ENCODE peak calls at places on chromosomes 4 and X, in nine cellular contexts. One of them, this sample, is unnamed.

GRCh38 chrX:87516716-87517115 is 886 bp upstream of the KLHL4 start:
- DNase-seq in HCT116: no peak
- DNase-seq in BJ: no peak
- DNase-seq in AG04450: no peak
- DNase-seq in AG10803: no peak
- DNase-seq in astrocyte of the spinal cord: peak
- DNase-seq in dorsolateral prefrontal cortex: no peak
- DNase-seq in epithelial cell of esophagus: peak
- DNase-seq in stomach: no peak
- DNase-seq in this sample: no peak

GRCh38 chr4:125235971-125236370 is 78.8 kb upstream of the FAT4 start:
- DNase-seq in HCT116: no peak
- DNase-seq in BJ: no peak
- DNase-seq in AG04450: no peak
- DNase-seq in AG10803: no peak
- DNase-seq in astrocyte of the spinal cord: no peak
- DNase-seq in dorsolateral prefrontal cortex: no peak
- DNase-seq in epithelial cell of esophagus: no peak
- DNase-seq in stomach: no peak
- DNase-seq in this sample: no peak

GRCh38 chrX:133081990-133082389 is 14.9 kb downstream of the USP26 start:
- DNase-seq in HCT116: no peak
- DNase-seq in BJ: no peak
- DNase-seq in AG04450: no peak
- DNase-seq in AG10803: no peak
- DNase-seq in astrocyte of the spinal cord: no peak
- DNase-seq in dorsolateral prefrontal cortex: no peak
- DNase-seq in epithelial cell of esophagus: no peak
- DNase-seq in stomach: no peak
- DNase-seq in this sample: no peak

GRCh38 chr4:2829933-2830451 is 13.7 kb upstream of the ADD1 start:
- DNase-seq in HCT116: no peak
- DNase-seq in BJ: no peak
- DNase-seq in AG04450: no peak
- DNase-seq in AG10803: no peak
- DNase-seq in astrocyte of the spinal cord: no peak
- DNase-seq in dorsolateral prefrontal cortex: peak
- DNase-seq in epithelial cell of esophagus: no peak
- DNase-seq in stomach: no peak
- DNase-seq in this sample: no peak

GRCh38 chr4:18033111-18034085 is 11.8 kb upstream of the LCORL start:
- DNase-seq in HCT116: no peak
- DNase-seq in BJ: no peak
- DNase-seq in AG04450: no peak
- DNase-seq in AG10803: peak
- DNase-seq in astrocyte of the spinal cord: no peak
- DNase-seq in dorsolateral prefrontal cortex: no peak
- DNase-seq in epithelial cell of esophagus: peak
- DNase-seq in stomach: no peak
- DNase-seq in this sample: no peak

GRCh38 chr4:138235419-138235952 is 6.7 kb downstream of the SLC7A11 start:
- DNase-seq in HCT116: peak
- DNase-seq in BJ: peak
- DNase-seq in AG04450: peak
- DNase-seq in AG10803: peak
- DNase-seq in astrocyte of the spinal cord: peak
- DNase-seq in dorsolateral prefrontal cortex: no peak
- DNase-seq in epithelial cell of esophagus: peak
- DNase-seq in stomach: no peak
- DNase-seq in this sample: no peak

GRCh38 chrX:40867352-40867751 is 132.0 kb upstream of the MED14 start:
- DNase-seq in HCT116: peak
- DNase-seq in BJ: no peak
- DNase-seq in AG04450: no peak
- DNase-seq in AG10803: peak
- DNase-seq in astrocyte of the spinal cord: peak
- DNase-seq in dorsolateral prefrontal cortex: no peak
- DNase-seq in epithelial cell of esophagus: peak
- DNase-seq in stomach: no peak
- DNase-seq in this sample: no peak

GRCh38 chr4:108620933-108621905 is 843 bp downstream of the RPL34 start:
- DNase-seq in HCT116: no peak
- DNase-seq in BJ: no peak
- DNase-seq in AG04450: no peak
- DNase-seq in AG10803: peak
- DNase-seq in astrocyte of the spinal cord: no peak
- DNase-seq in dorsolateral prefrontal cortex: no peak
- DNase-seq in epithelial cell of esophagus: peak
- DNase-seq in stomach: no peak
- DNase-seq in this sample: no peak

GRCh38 chr4:123952530-123953274 is 556.1 kb downstream of the SPRY1 start:
- DNase-seq in HCT116: no peak
- DNase-seq in BJ: no peak
- DNase-seq in AG04450: no peak
- DNase-seq in AG10803: peak
- DNase-seq in astrocyte of the spinal cord: peak
- DNase-seq in dorsolateral prefrontal cortex: no peak
- DNase-seq in epithelial cell of esophagus: peak
- DNase-seq in stomach: no peak
- DNase-seq in this sample: no peak

GRCh38 chr4:3704669-3705068 is 61.5 kb upstream of the ADRA2C start:
- DNase-seq in HCT116: no peak
- DNase-seq in BJ: no peak
- DNase-seq in AG04450: no peak
- DNase-seq in AG10803: no peak
- DNase-seq in astrocyte of the spinal cord: no peak
- DNase-seq in dorsolateral prefrontal cortex: no peak
- DNase-seq in epithelial cell of esophagus: no peak
- DNase-seq in stomach: no peak
- DNase-seq in this sample: no peak

GRCh38 chr4:100509386-100509785 is 8.4 kb downstream of the EMCN start:
- DNase-seq in HCT116: no peak
- DNase-seq in BJ: no peak
- DNase-seq in AG04450: no peak
- DNase-seq in AG10803: no peak
- DNase-seq in astrocyte of the spinal cord: no peak
- DNase-seq in dorsolateral prefrontal cortex: no peak
- DNase-seq in epithelial cell of esophagus: no peak
- DNase-seq in stomach: no peak
- DNase-seq in this sample: no peak

GRCh38 chr4:71635094-71635493 is 148.8 kb downstream of the GC start:
- DNase-seq in HCT116: no peak
- DNase-seq in BJ: no peak
- DNase-seq in AG04450: no peak
- DNase-seq in AG10803: no peak
- DNase-seq in astrocyte of the spinal cord: no peak
- DNase-seq in dorsolateral prefrontal cortex: no peak
- DNase-seq in epithelial cell of esophagus: no peak
- DNase-seq in stomach: no peak
- DNase-seq in this sample: no peak

GRCh38 chr4:650951-651883 is 22.9 kb downstream of the ATP5ME start:
- DNase-seq in HCT116: no peak
- DNase-seq in BJ: no peak
- DNase-seq in AG04450: no peak
- DNase-seq in AG10803: no peak
- DNase-seq in astrocyte of the spinal cord: no peak
- DNase-seq in dorsolateral prefrontal cortex: peak
- DNase-seq in epithelial cell of esophagus: peak
- DNase-seq in stomach: no peak
- DNase-seq in this sample: no peak

GRCh38 chrX:153818571-153819397 is 11.6 kb downstream of the PDZD4 start:
- DNase-seq in HCT116: no peak
- DNase-seq in BJ: no peak
- DNase-seq in AG04450: no peak
- DNase-seq in AG10803: no peak
- DNase-seq in astrocyte of the spinal cord: no peak
- DNase-seq in dorsolateral prefrontal cortex: no peak
- DNase-seq in epithelial cell of esophagus: no peak
- DNase-seq in stomach: peak
- DNase-seq in this sample: no peak

GRCh38 chr4:73989928-73990327 is 1.9 kb upstream of the PPBP start:
- DNase-seq in HCT116: no peak
- DNase-seq in BJ: no peak
- DNase-seq in AG04450: no peak
- DNase-seq in AG10803: no peak
- DNase-seq in astrocyte of the spinal cord: no peak
- DNase-seq in dorsolateral prefrontal cortex: no peak
- DNase-seq in epithelial cell of esophagus: no peak
- DNase-seq in stomach: no peak
- DNase-seq in this sample: no peak

GRCh38 chrX:39527045-39527444 is 570.7 kb downstream of the BCOR start:
- DNase-seq in HCT116: no peak
- DNase-seq in BJ: peak
- DNase-seq in AG04450: no peak
- DNase-seq in AG10803: peak
- DNase-seq in astrocyte of the spinal cord: peak
- DNase-seq in dorsolateral prefrontal cortex: no peak
- DNase-seq in epithelial cell of esophagus: no peak
- DNase-seq in stomach: no peak
- DNase-seq in this sample: no peak

GRCh38 chrX:70253377-70254062 is 6.5 kb downstream of the P2RY4 start:
- DNase-seq in HCT116: peak
- DNase-seq in BJ: no peak
- DNase-seq in AG04450: no peak
- DNase-seq in AG10803: no peak
- DNase-seq in astrocyte of the spinal cord: no peak
- DNase-seq in dorsolateral prefrontal cortex: no peak
- DNase-seq in epithelial cell of esophagus: peak
- DNase-seq in stomach: no peak
- DNase-seq in this sample: no peak

GRCh38 chrX:153063315-153063714 is 7.0 kb downstream of the PNMA3 start:
- DNase-seq in HCT116: no peak
- DNase-seq in BJ: no peak
- DNase-seq in AG04450: no peak
- DNase-seq in AG10803: peak
- DNase-seq in astrocyte of the spinal cord: peak
- DNase-seq in dorsolateral prefrontal cortex: no peak
- DNase-seq in epithelial cell of esophagus: no peak
- DNase-seq in stomach: no peak
- DNase-seq in this sample: no peak

GRCh38 chr4:40536032-40536431 is 93.6 kb downstream of the RBM47 start:
- DNase-seq in HCT116: no peak
- DNase-seq in BJ: no peak
- DNase-seq in AG04450: no peak
- DNase-seq in AG10803: no peak
- DNase-seq in astrocyte of the spinal cord: no peak
- DNase-seq in dorsolateral prefrontal cortex: no peak
- DNase-seq in epithelial cell of esophagus: no peak
- DNase-seq in stomach: no peak
- DNase-seq in this sample: no peak

DNA sequence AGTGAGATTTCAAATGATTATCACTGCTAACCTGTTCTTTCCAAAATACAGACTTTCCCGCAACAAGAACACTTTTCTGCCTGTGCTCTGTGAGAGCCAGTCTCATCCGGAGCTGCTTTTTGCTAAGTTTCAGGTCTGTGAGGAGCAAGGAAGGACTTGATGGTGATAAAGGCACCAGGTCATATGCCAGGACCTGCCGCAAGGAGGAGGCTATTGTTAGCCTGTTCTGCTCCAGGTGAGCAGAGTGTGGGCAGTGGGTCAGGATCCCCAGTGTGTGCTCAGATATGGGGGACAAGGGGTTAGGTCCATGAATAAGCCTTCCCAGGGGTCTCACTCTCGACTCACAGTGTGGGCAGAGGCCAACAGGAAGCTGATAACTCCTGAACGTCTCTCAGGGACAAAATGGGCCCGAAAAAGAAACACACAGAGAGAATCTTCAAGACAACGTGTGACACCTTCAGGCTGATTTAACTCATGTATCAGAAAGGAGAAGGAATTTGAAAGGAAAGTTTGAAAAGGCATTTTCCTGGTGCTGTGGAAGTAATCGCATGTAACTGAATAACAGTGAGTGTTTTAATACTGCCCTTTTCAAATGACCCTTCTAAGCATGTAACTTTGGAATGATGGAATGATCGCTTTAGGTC is 57.7 kb upstream of the PDLIM3 start:
- DNase-seq in HCT116: no peak
- DNase-seq in BJ: no peak
- DNase-seq in AG04450: no peak
- DNase-seq in AG10803: no peak
- DNase-seq in astrocyte of the spinal cord: no peak
- DNase-seq in dorsolateral prefrontal cortex: no peak
- DNase-seq in epithelial cell of esophagus: peak
- DNase-seq in stomach: no peak
- DNase-seq in this sample: no peak
- TF ChIP-seq CTCF in HCT116: no peak
- TF ChIP-seq CTCF in BJ: no peak
- TF ChIP-seq CTCF in AG04450: no peak
- TF ChIP-seq CTCF in AG10803: no peak
- TF ChIP-seq CTCF in astrocyte of the spinal cord: no peak
- TF ChIP-seq CTCF in dorsolateral prefrontal cortex: no peak
- TF ChIP-seq CTCF in epithelial cell of esophagus: no peak
- TF ChIP-seq CTCF in stomach: no peak
- TF ChIP-seq CTCF in this sample: no peak

DNA sequence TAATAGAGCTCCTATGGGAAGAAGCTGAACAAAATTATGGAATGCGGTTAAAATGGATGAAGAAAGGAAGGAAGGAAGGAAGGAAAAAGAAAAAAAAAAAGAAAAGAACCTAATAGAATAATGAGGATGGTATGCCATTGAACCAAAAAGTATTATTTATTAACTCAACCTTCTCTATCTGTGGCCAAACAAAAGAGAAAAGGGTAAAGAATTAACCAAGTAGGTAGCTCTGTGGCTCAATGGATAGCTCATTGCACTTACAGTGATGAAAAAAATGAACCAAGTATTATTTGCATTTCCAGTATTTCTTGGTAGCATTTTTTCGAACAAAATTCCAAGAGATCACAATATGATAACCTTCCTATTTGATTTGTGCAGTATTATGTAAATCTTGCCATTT is 56.9 kb upstream of the SLC39A8 start:
- DNase-seq in HCT116: no peak
- DNase-seq in BJ: no peak
- DNase-seq in AG04450: no peak
- DNase-seq in AG10803: no peak
- DNase-seq in astrocyte of the spinal cord: no peak
- DNase-seq in dorsolateral prefrontal cortex: no peak
- DNase-seq in epithelial cell of esophagus: no peak
- DNase-seq in stomach: no peak
- DNase-seq in this sample: no peak
- H3K4me3 ChIP-seq in HCT116: no peak
- H3K4me3 ChIP-seq in BJ: no peak
- H3K4me3 ChIP-seq in AG04450: no peak
- H3K4me3 ChIP-seq in AG10803: no peak
- H3K4me3 ChIP-seq in astrocyte of the spinal cord: no peak
- H3K4me3 ChIP-seq in dorsolateral prefrontal cortex: no peak
- H3K4me3 ChIP-seq in epithelial cell of esophagus: no peak
- H3K4me3 ChIP-seq in stomach: no peak
- H3K4me3 ChIP-seq in this sample: no peak

GRCh38 chrX:119391279-119391678 is 7.9 kb upstream of the SLC25A43 start:
- DNase-seq in HCT116: peak
- DNase-seq in BJ: no peak
- DNase-seq in AG04450: no peak
- DNase-seq in AG10803: peak
- DNase-seq in astrocyte of the spinal cord: peak
- DNase-seq in dorsolateral prefrontal cortex: no peak
- DNase-seq in epithelial cell of esophagus: peak
- DNase-seq in stomach: peak
- DNase-seq in this sample: peak
- TF ChIP-seq CTCF in HCT116: peak
- TF ChIP-seq CTCF in BJ: peak
- TF ChIP-seq CTCF in AG04450: peak
- TF ChIP-seq CTCF in AG10803: peak
- TF ChIP-seq CTCF in astrocyte of the spinal cord: peak
- TF ChIP-seq CTCF in dorsolateral prefrontal cortex: no peak
- TF ChIP-seq CTCF in epithelial cell of esophagus: peak
- TF ChIP-seq CTCF in stomach: no peak
- TF ChIP-seq CTCF in this sample: no peak

GRCh38 chr4:104493071-104493831 is 1.4 kb downstream of the CXXC4 start:
- DNase-seq in HCT116: no peak
- DNase-seq in BJ: no peak
- DNase-seq in AG04450: no peak
- DNase-seq in AG10803: no peak
- DNase-seq in astrocyte of the spinal cord: no peak
- DNase-seq in dorsolateral prefrontal cortex: no peak
- DNase-seq in epithelial cell of esophagus: no peak
- DNase-seq in stomach: no peak
- DNase-seq in this sample: no peak
- H3K4me3 ChIP-seq in HCT116: no peak
- H3K4me3 ChIP-seq in BJ: no peak
- H3K4me3 ChIP-seq in AG04450: no peak
- H3K4me3 ChIP-seq in AG10803: no peak
- H3K4me3 ChIP-seq in astrocyte of the spinal cord: no peak
- H3K4me3 ChIP-seq in dorsolateral prefrontal cortex: peak
- H3K4me3 ChIP-seq in epithelial cell of esophagus: no peak
- H3K4me3 ChIP-seq in stomach: no peak
- H3K4me3 ChIP-seq in this sample: peak

This sample was measured in Caco-2.